ENCODE peak calls at places on chromosomes 12 and 14, in six cellular contexts. K, D, L, B, Z and F are unnamed samples.

GRCh38 chr12:2769866-2770533 is 24.8 kb upstream of the FKBP4 start:
- DNase-seq in B (no peak), L (no peak), K (no peak), Z (no peak), D (no peak), F (no peak)

GRCh38 chr14:99506269-99506668 is 25.1 kb downstream of the CCNK start:
- DNase-seq in B (no peak), L (no peak), D (no peak), K (no peak), Z (no peak), F (no peak)

GRCh38 chr12:95836185-95836609 is 22.6 kb upstream of the SNRPF start:
- DNase-seq in L (no peak), B (no peak), Z (peak; percentile 56), D (peak; percentile 83), K (no peak), F (no peak)

GRCh38 chr12:130667421-130667960 is 48.6 kb downstream of the RIMBP2 start:
- DNase-seq in K (no peak), L (no peak), D (no peak), Z (no peak), B (no peak), F (no peak)

GRCh38 chr14:51410846-51411245 is 170.8 kb downstream of the TMX1 start:
- DNase-seq in B (no peak), L (no peak), D (no peak), Z (no peak), K (no peak), F (no peak)

GRCh38 chr12:123064356-123064755 is 83.9 kb downstream of the ARL6IP4 start:
- DNase-seq in K (no peak), B (no peak), Z (no peak), L (peak; percentile 93), D (peak; percentile 38), F (no peak)

GRCh38 chr12:116916714-116917114 is 6.0 kb downstream of the FBXW8 start:
- DNase-seq in Z (peak; percentile 77), B (no peak), D (no peak), L (no peak), K (peak; percentile 61), F (peak; percentile 77)

GRCh38 chr14:77965919-77966435 is 166.1 kb downstream of the ADCK1 start:
- DNase-seq in K (no peak), L (no peak), Z (peak; percentile 39), D (no peak), B (peak; percentile 13), F (peak; percentile 63)

GRCh38 chr14:99430491-99430890 is 50.2 kb downstream of the SETD3 start:
- DNase-seq in Z (no peak), B (no peak), L (no peak), D (no peak), K (no peak), F (no peak)

GRCh38 chr12:123270380-123271181 is 1.1 kb downstream of the CDK2AP1 start:
- DNase-seq in D (no peak), Z (no peak), B (no peak), L (no peak), K (peak; percentile 47), F (no peak)

GRCh38 chr14:22002860-22003284 is 329.3 kb upstream of the OR4E1 start:
- DNase-seq in Z (no peak), K (no peak), D (no peak), B (no peak), L (peak; percentile 5), F (no peak)

GRCh38 chr14:57247283-57247682 is 21.4 kb downstream of the EXOC5 start:
- DNase-seq in K (no peak), Z (no peak), D (no peak), L (no peak), B (no peak), F (no peak)

GRCh38 chr12:9851050-9851449 is 18.1 kb downstream of the CLEC2B start:
- DNase-seq in D (no peak), L (no peak), B (no peak), Z (no peak), K (no peak), F (no peak)

GRCh38 chr12:106760184-106760531 is 14.3 kb upstream of the RIC8B start:
- DNase-seq in D (no peak), Z (no peak), L (no peak), B (peak; percentile 80), K (peak; percentile 62), F (no peak)

GRCh38 chr12:93145086-93145485 is 216.0 kb upstream of the EEA1 start:
- DNase-seq in B (no peak), L (no peak), K (no peak), Z (peak; percentile 28), D (no peak), F (no peak)

GRCh38 chr12:61138381-61138759 is 1121.8 kb upstream of the USP15 start:
- DNase-seq in D (no peak), Z (no peak), L (no peak), B (no peak), K (no peak), F (no peak)